ENCODE peak calls at places on chromosome 11, in seven cellular contexts. B is kidney tubule cell; T is HuH-7; Q is iPS-NIHi11; L is GM23338; A is activated T-helper 1 cell treated with anti-CD3 and anti-CD28 coated beads, Interleukin-12 subunit alpha, Interleukin-12 subunit beta, Interleukin-2, Interleukin-4 antibody, amounts not matched to agents 30 ng/mL and 10 ng/mL and 1 ng/mL, durations not matched to agents 14 hours and 24 hours and 36 hours; P is ureter. D is an unnamed sample.
A peak's percentile ranks its signal among the peaks of the same experiment; 100 is the strongest.

GRCh38 chr11:67543585-67543984 is 20.3 kb upstream of the CABP2 start:
- DNase-seq in B (no peak), T (no peak), Q (no peak), L (no peak), A (no peak), P (no peak), D (no peak)

GRCh38 chr11:84747871-84748270 is 879.3 kb downstream of the DLG2 start:
- DNase-seq in B (no peak), T (no peak), Q (no peak), L (no peak), A (no peak), P (no peak), D (no peak)

GRCh38 chr11:106670069-106670468 is 348.2 kb downstream of the GUCY1A2 start:
- DNase-seq in B (no peak), T (no peak), Q (peak; percentile 3), L (peak; percentile 60), A (no peak), P (no peak), D (no peak)

GRCh38 chr11:116224154-116224888 is 548.5 kb downstream of the BUD13 start:
- DNase-seq in B (peak; percentile 38), T (peak; percentile 37), Q (peak; percentile 67), L (peak; percentile 80), A (no peak), P (peak; percentile 49), D (peak; percentile 56)

GRCh38 chr11:131253142-131253884 is 117.1 kb upstream of the NTM start:
- DNase-seq in B (no peak), T (no peak), Q (peak; percentile 35), L (peak; percentile 88), A (no peak), P (no peak), D (no peak)

GRCh38 chr11:27161071-27161470 is 120.5 kb downstream of the BBOX1 start:
- DNase-seq in B (peak; percentile 30), T (no peak), Q (no peak), L (no peak), A (no peak), P (no peak), D (no peak)

GRCh38 chr11:19680824-19681368 is 31.7 kb upstream of the NAV2 start:
- DNase-seq in B (peak; percentile 25), T (no peak), Q (no peak), L (no peak), A (no peak), P (no peak), D (no peak)

GRCh38 chr11:1411301-1411700 is 21.6 kb downstream of the BRSK2 start:
- DNase-seq in B (no peak), T (no peak), Q (no peak), L (no peak), A (no peak), P (no peak), D (no peak)

GRCh38 chr11:70074701-70075100 is 3.4 kb upstream of the ANO1 start:
- DNase-seq in B (no peak), T (no peak), Q (no peak), L (no peak), A (no peak), P (no peak), D (no peak)

D was measured in HEK293T.